ENCODE peak calls at places on chromosomes 5 and 9, in four cellular contexts. F, H, G and C are unnamed samples. For H3K4me1, the result is how much of the 10 kb centered on the place peaks cover.

GRCh38 chr5:61051267-61051666 is 106.3 kb downstream of the NDUFAF2 start:
- DNase-seq in G (no peak), H (peak), F (peak), C (no peak)

GRCh38 chr9:135701067-135701967 is 668 bp upstream of the KCNT1 start:
- DNase-seq in G (peak), F (no peak), H (no peak), C (no peak)

GRCh38 chr5:172164773-172165212 is 23.2 kb downstream of the STK10 start:
- DNase-seq in G (no peak), F (no peak), H (peak), C (no peak)

GRCh38 chr5:69092969-69093368 is 845 bp upstream of the SLC30A5 start:
- DNase-seq in H (no peak), F (no peak), G (no peak), C (no peak)

GRCh38 chr9:110025551-110026170 is 182.3 kb downstream of the C9orf152 start:
- DNase-seq in H (no peak), F (no peak), G (no peak), C (no peak)

GRCh38 chr5:36575367-36575781 is 31.0 kb upstream of the SLC1A3 start:
- DNase-seq in F (no peak), G (no peak), H (no peak), C (no peak)

GRCh38 chr9:74942801-74943200 is 9.9 kb downstream of the C9orf40 start:
- DNase-seq in G (no peak), H (no peak), F (no peak), C (no peak)

GRCh38 chr5:149563461-149563860 is 12.2 kb upstream of the CSNK1A1 start:
- DNase-seq in F (no peak), G (no peak), H (no peak), C (peak)

GRCh38 chr5:43649256-43649655 is 46.3 kb downstream of the NNT start:
- DNase-seq in H (no peak), G (no peak), F (no peak), C (no peak)

GRCh38 chr5:32627219-32627880 is 42.0 kb downstream of the SUB1 start:
- DNase-seq in H (no peak), F (no peak), G (no peak), C (no peak)

GRCh38 chr9:652896-653295 is 188.6 kb upstream of the DMRT1 start:
- DNase-seq in H (no peak), F (no peak), G (no peak), C (no peak)

GRCh38 chr5:175107028-175107588 is 336.9 kb downstream of the DRD1 start:
- DNase-seq in G (no peak), H (no peak), F (no peak), C (no peak)

GRCh38 chr5:176844706-176845391 is 34.5 kb downstream of the UNC5A start:
- DNase-seq in F (no peak), G (no peak), H (no peak), C (no peak)

GRCh38 chr9:133768371-133768858 is 30.3 kb upstream of the SARDH start:
- DNase-seq in G (no peak), F (no peak), H (no peak), C (no peak)

GRCh38 chr9:14173730-14174129 is 140.2 kb downstream of the NFIB start:
- DNase-seq in G (no peak), F (no peak), H (no peak), C (no peak)

GRCh38 chr9:136144450-136144849 is 25.8 kb upstream of the TMEM250 start:
- DNase-seq in G (no peak), H (no peak), F (no peak), C (no peak)

GRCh38 chr5:141363952-141364660 is at the start of gene PCDHGA5:
- DNase-seq in G (no peak), F (no peak), H (no peak), C (no peak)

GRCh38 chr9:131273146-131273545 is 3.2 kb downstream of the FAM78A start:
- DNase-seq in G (peak), F (no peak), H (no peak), C (no peak)

GRCh38 chr5:92552206-92553160 is 1028.5 kb downstream of the NR2F1-AS1 start:
- DNase-seq in H (peak), G (no peak), F (peak), C (peak)

GRCh38 chr5:57566914-57567313 is 84.3 kb upstream of the ACTBL2 start:
- DNase-seq in F (no peak), H (no peak), G (no peak), C (no peak)

GRCh38 chr9:30120654-30121053 is 2263.8 kb upstream of the ACO1 start:
- DNase-seq in G (no peak), F (no peak), H (no peak), C (no peak)

GRCh38 chr5:110809006-110809405 is 70.2 kb downstream of the SLC25A46 start:
- DNase-seq in G (no peak), F (no peak), H (no peak), C (no peak)

GRCh38 chr5:123700624-123701023 is 188.6 kb downstream of the CSNK1G3 start:
- DNase-seq in F (peak), H (no peak), G (no peak), C (peak)

GRCh38 chr9:124733964-124734740 is 37.0 kb downstream of the NR6A1 start:
- DNase-seq in H (peak), G (no peak), F (no peak), C (no peak)

GRCh38 chr5:141514330-141515111 is 25.6 kb downstream of the PCDHGC5 start:
- DNase-seq in G (no peak), F (no peak), H (no peak), C (no peak)

GRCh38 chr9:78221425-78221824 is 14.4 kb upstream of the CEP78 start:
- DNase-seq in G (no peak), F (no peak), H (no peak), C (no peak)

GRCh38 chr5:56476487-56476856 is 243.3 kb upstream of the ANKRD55 start:
- DNase-seq in G (no peak), H (peak), F (no peak), C (no peak)

GRCh38 chr5:124301850-124302249 is 444.6 kb downstream of the ZNF608 start:
- DNase-seq in F (no peak), G (no peak), H (no peak), C (no peak)

GRCh38 chr9:81623778-81624177 is 65.6 kb downstream of the TLE1 start:
- DNase-seq in F (no peak), H (no peak), G (no peak), C (no peak)

GRCh38 chr9:4139201-4139600 is 160.7 kb downstream of the GLIS3 start:
- DNase-seq in F (no peak), G (no peak), H (no peak), C (no peak)

GRCh38 chr9:61671276-61671973 is 481.6 kb downstream of the SPATA31A7 start:
- DNase-seq in G (no peak), F (no peak), H (no peak), C (no peak)

GRCh38 chr5:155919125-155919524 is 407.8 kb upstream of the SGCD start:
- DNase-seq in G (no peak), H (no peak), F (no peak), C (no peak)

GRCh38 chr5:96279796-96280542 is 153.1 kb downstream of the PCSK1 start:
- DNase-seq in F (no peak), H (peak), G (no peak), C (no peak)

GRCh38 chr5:107457881-107458280 is 212.9 kb downstream of the EFNA5 start:
- DNase-seq in G (no peak), F (no peak), H (no peak), C (no peak)

GRCh38 chr5:81782811-81783210 is 31.9 kb upstream of the SSBP2 start:
- DNase-seq in G (no peak), F (no peak), H (no peak), C (no peak)

GRCh38 chr9:133087429-133088145 is 25.8 kb downstream of the CEL start:
- DNase-seq in F (no peak), H (no peak), G (no peak), C (no peak)

GRCh38 chr9:106623558-106623957 is 239.4 kb upstream of the ZNF462 start:
- DNase-seq in H (no peak), G (no peak), F (no peak), C (no peak)

GRCh38 chr9:105245720-105246161 is 1.3 kb downstream of the SLC44A1 start:
- DNase-seq in F (no peak), G (no peak), H (no peak), C (no peak)

GRCh38 chr5:36900279-36900678 is 23.7 kb downstream of the NIPBL start:
- DNase-seq in H (no peak), G (no peak), F (no peak), C (no peak)

GRCh38 chr5:147547730-147548129 is 37.9 kb upstream of the DPYSL3 start:
- DNase-seq in G (no peak), F (no peak), H (no peak), C (no peak)

GRCh38 chr5:134128648-134128995 is 14.1 kb downstream of the TCF7 start:
- DNase-seq in F (no peak), H (no peak), G (no peak), C (no peak)
- H3K4me3 ChIP-seq in F (no peak), H (no peak), G (no peak), C (no peak)

GRCh38 chr5:151751091-151751490 is 7.3 kb downstream of the ATOX1 start:
- DNase-seq in F (no peak), G (no peak), H (no peak), C (no peak)
- H3K4me1 ChIP-seq in F (under half), G (under half), H (under half), C (under half)

DNA sequence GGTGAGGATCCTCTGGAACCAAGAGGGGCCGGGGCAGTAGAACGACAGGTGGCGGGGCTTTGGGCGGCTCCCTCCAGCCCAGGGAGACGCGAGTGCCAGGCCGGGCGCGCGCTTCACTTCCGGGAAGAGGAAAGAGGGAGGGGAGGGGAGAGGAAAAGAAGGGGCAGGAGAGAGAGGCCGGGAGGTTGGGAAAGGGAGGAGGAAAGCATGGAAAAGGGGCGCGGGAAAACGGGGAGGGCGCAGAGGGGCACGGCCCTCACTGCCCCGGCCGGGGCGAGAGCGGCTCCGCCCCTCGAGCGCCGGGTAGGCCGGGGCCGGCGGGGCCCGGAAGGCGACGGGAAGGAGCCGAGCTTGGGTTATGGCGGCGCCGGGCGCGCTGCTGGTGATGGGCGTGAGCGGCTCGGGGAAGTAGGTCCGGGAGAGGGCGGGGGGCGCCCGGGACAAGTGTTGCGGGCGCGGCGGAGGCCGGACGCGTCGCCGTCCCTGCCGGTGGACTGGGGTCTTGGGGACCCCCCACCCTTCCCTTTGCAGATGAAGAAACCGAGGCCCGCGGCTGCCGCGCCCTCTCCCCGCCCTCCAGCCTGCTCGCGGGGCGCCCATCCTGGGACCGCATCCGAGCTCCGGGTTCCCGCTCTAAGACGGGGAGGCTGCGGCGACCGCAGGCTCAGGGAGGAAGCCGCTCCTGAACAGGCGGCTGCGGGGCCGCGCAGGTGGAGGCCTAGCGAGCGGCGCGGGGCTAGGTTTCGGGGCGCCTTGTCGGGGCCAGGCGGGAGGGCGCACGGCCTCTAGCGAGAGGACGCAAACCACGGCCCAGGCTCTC is at the start of gene IDNK:
- DNase-seq in G (peak), F (peak), H (peak), C (no peak)
- TF ChIP-seq TCF7L2 in G (no peak), F (no peak), H (no peak), C (no peak)

DNA sequence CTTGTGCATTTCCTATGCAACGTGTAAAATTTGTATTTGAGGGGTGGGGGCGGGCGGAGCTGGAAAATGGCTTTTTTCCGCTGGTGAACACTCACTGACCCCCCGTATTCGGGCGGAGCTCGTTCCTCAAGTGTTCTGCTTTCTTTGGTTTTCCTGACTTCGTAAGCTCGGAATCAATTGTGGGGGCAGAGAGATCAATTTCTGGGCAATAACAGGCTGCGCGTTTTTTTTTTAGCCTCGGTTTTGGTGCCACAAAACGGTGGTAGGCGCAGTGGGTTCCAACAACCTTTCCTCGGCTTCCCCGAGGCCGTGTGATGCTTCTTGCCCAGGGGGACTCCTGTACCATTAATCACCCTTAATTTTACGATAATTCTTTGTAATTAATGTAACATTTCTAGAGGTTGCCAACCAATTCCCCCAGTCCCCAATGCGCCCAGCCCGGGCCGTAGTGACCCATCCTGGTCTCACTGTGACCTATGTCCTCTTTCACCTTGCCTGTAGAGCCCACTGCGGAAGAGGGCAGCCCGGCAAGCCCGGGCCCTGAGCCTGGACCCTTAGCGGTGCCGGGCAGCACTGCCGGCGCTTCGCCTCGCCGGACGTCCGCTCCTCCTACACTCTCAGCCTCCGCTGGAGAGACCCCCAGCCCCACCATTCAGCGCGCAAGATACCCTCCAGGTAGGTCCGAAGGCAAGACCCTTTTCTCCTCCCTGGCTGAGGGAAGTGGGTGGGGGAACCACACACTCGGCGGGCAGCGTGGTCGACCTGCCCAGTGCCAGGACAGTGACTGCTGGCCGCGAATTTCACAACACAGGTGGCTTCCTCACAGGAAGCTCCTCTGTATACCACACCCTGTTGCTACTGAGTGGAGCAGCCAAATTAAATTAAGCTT is 3.7 kb downstream of the NR4A3 start:
- DNase-seq in G (no peak), H (no peak), F (no peak), C (no peak)
- H3K4me3 ChIP-seq in G (no peak), H (peak), F (no peak), C (no peak)

GRCh38 chr9:85077954-85078353 is 408.4 kb downstream of the NTRK2 start:
- DNase-seq in F (no peak), H (no peak), G (no peak), C (no peak)
- H3K4me1 ChIP-seq in F (under half), H (under half), G (under half), C (under half)

DNA sequence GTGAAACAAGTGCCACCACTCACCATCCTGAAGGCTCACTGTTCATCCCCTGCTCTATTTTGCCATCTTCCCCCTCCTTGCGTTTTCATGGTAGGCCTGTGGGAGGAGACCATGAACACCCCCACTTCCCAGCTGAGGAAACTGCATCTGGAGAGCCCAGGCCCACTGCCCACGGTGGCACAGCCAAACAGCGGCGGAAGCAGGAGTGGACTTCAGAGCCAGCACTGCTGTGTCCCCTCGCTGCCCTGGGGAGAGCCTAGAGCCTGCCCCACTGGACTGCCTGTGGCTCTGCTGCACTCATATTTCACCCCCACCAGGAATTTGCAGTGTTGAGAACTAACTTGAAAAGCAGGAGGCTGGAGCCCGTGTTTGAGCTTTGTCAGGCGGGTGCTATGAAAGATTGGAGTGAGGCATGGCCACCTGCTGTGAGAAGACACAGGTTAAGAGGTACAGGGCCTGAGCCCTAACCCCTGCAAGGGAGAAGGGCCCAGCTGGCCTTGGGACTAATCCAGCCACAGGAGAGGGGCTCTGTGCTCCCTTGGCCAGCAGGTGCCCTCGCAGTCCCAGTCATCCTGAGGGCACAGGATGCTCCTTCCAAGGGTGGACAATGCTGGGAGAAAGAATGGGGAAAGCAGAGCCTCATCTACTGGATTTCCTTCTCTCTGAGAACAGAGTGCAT is 79.0 kb downstream of the MACROH2A1 start:
- DNase-seq in F (no peak), G (no peak), H (no peak), C (no peak)
- TF ChIP-seq TCF7L2 in F (no peak), G (no peak), H (no peak), C (no peak)

DNA sequence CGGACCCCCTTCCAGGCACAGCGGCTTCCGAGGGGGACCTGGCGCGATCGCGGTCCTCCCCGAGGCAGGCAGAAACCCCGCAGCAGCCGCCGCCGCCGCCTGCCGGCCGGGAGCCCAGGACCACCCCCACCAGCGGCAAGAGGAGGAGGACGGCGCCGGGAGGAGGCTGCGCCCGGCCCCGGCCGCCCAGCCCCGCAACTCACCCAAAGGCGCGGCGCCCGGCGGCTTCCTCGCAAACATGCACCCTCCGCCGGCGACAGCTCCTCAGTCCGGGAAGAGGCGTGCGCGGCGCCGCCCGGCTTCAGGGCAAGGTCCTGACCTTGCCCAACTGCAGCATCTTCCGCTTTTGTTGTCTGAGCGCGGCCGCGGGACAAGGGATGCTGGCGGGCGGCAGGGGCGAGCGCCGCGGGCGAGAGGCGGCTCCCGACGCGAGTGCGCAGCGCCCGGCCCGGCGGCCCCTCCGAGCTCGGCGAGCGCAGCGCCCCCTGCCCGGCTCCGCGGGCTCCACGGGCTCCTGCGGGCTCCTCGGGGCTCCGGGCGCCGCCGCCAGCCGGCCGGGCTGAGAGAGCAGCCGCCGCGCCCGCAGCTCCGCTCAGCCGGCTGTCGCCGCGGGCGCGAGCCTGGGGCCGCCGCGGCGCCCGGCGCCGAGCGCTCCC is 504 bp downstream of the CTNND2 start:
- DNase-seq in F (no peak), H (no peak), G (no peak), C (no peak)
- H3K4me3 ChIP-seq in F (no peak), H (peak), G (no peak), C (peak)

DNA sequence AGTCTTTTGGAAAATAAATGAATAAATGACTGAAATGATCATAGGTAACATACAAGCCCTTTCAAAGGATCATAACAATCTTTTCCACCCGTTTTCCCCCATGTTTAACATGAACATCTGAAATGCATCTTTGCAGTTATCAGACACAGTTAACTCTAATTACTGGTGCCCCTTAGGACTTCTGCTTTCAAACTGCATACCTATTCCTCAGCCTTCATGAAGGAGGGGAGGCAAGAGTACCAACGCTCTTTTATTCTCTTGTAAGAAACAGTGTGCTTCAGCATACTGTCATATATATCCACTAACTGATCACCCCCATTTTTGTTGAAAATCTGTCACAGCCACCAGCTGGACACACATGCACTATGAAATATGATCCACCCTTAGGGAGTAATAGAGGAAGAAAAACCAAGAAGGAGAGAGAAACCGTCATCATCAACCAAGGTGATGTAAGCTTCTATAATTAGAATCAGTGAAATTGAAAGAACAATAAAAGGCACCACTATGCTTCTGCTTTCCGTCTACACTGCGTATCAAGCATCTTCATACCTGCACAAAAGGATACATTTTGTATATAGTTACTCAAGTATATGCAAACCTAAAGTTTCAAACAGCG is 98.7 kb downstream of the RAPGEF6 start:
- DNase-seq in H (no peak), G (peak), F (no peak), C (no peak)
- H3K4me1 ChIP-seq in H (under half), G (under half), F (under half), C (under half)